ENCODE peak calls at places on chromosomes 3 and 15, in six cellular contexts. One of them, this sample, is unnamed.

GRCh38 chr3:190738756-190739155 is 123.7 kb downstream of the GMNC start:
- DNase-seq in heart left ventricle: no peak
- DNase-seq in PC-3: no peak
- DNase-seq in CD8-positive, alpha-beta T cell: no peak
- DNase-seq in stomach: no peak
- DNase-seq in OCI-LY7: no peak
- DNase-seq in this sample: no peak

GRCh38 chr3:87318609-87319008 is 42.2 kb upstream of the POU1F1 start:
- DNase-seq in heart left ventricle: no peak
- DNase-seq in PC-3: peak; percentile 79
- DNase-seq in CD8-positive, alpha-beta T cell: no peak
- DNase-seq in stomach: no peak
- DNase-seq in OCI-LY7: no peak
- DNase-seq in this sample: no peak

GRCh38 chr3:15405448-15406050 is 21.8 kb downstream of the METTL6 start:
- DNase-seq in heart left ventricle: no peak
- DNase-seq in PC-3: peak; percentile 72
- DNase-seq in CD8-positive, alpha-beta T cell: no peak
- DNase-seq in stomach: no peak
- DNase-seq in OCI-LY7: peak; percentile 82
- DNase-seq in this sample: no peak

GRCh38 chr3:71168961-71169411 is 414.5 kb downstream of the FOXP1 start:
- DNase-seq in heart left ventricle: no peak
- DNase-seq in PC-3: no peak
- DNase-seq in CD8-positive, alpha-beta T cell: no peak
- DNase-seq in stomach: no peak
- DNase-seq in OCI-LY7: no peak
- DNase-seq in this sample: no peak

GRCh38 chr3:20739814-20740213 is 553.8 kb upstream of the SGO1 start:
- DNase-seq in heart left ventricle: no peak
- DNase-seq in PC-3: no peak
- DNase-seq in CD8-positive, alpha-beta T cell: no peak
- DNase-seq in stomach: no peak
- DNase-seq in OCI-LY7: peak; percentile 1
- DNase-seq in this sample: no peak

GRCh38 chr3:44795197-44795596 is 33.6 kb downstream of the KIF15 start:
- DNase-seq in heart left ventricle: no peak
- DNase-seq in PC-3: peak; percentile 7
- DNase-seq in CD8-positive, alpha-beta T cell: no peak
- DNase-seq in stomach: no peak
- DNase-seq in OCI-LY7: no peak
- DNase-seq in this sample: no peak

GRCh38 chr3:48963591-48963990 is 26.4 kb upstream of the P4HTM start:
- DNase-seq in heart left ventricle: no peak
- DNase-seq in PC-3: no peak
- DNase-seq in CD8-positive, alpha-beta T cell: no peak
- DNase-seq in stomach: no peak
- DNase-seq in OCI-LY7: no peak
- DNase-seq in this sample: no peak

GRCh38 chr15:25812073-25812472 is 51.1 kb downstream of the ATP10A start:
- DNase-seq in heart left ventricle: no peak
- DNase-seq in PC-3: no peak
- DNase-seq in CD8-positive, alpha-beta T cell: no peak
- DNase-seq in stomach: no peak
- DNase-seq in OCI-LY7: no peak
- DNase-seq in this sample: no peak

GRCh38 chr15:60673918-60674558 is 195.1 kb upstream of the ICE2 start:
- DNase-seq in heart left ventricle: peak; percentile 21
- DNase-seq in PC-3: peak; percentile 80
- DNase-seq in CD8-positive, alpha-beta T cell: no peak
- DNase-seq in stomach: peak; percentile 43
- DNase-seq in OCI-LY7: no peak
- DNase-seq in this sample: no peak

GRCh38 chr15:55740479-55740878 is 2.5 kb downstream of the PRTG start:
- DNase-seq in heart left ventricle: no peak
- DNase-seq in PC-3: no peak
- DNase-seq in CD8-positive, alpha-beta T cell: no peak
- DNase-seq in stomach: no peak
- DNase-seq in OCI-LY7: no peak
- DNase-seq in this sample: no peak

GRCh38 chr15:55740981-55741591 is 1.9 kb downstream of the PRTG start:
- DNase-seq in heart left ventricle: no peak
- DNase-seq in PC-3: no peak
- DNase-seq in CD8-positive, alpha-beta T cell: no peak
- DNase-seq in stomach: no peak
- DNase-seq in OCI-LY7: no peak
- DNase-seq in this sample: no peak

GRCh38 chr15:55742498-55742926 is 440 bp downstream of the PRTG start:
- DNase-seq in heart left ventricle: peak; percentile 37
- DNase-seq in PC-3: no peak
- DNase-seq in CD8-positive, alpha-beta T cell: no peak
- DNase-seq in stomach: no peak
- DNase-seq in OCI-LY7: no peak
- DNase-seq in this sample: peak; percentile 17

GRCh38 chr15:55742927-55743614 is at the start of gene PRTG:
- DNase-seq in heart left ventricle: peak; percentile 79
- DNase-seq in PC-3: peak; percentile 24
- DNase-seq in CD8-positive, alpha-beta T cell: no peak
- DNase-seq in stomach: peak; percentile 65
- DNase-seq in OCI-LY7: no peak
- DNase-seq in this sample: peak; percentile 81

DNA sequence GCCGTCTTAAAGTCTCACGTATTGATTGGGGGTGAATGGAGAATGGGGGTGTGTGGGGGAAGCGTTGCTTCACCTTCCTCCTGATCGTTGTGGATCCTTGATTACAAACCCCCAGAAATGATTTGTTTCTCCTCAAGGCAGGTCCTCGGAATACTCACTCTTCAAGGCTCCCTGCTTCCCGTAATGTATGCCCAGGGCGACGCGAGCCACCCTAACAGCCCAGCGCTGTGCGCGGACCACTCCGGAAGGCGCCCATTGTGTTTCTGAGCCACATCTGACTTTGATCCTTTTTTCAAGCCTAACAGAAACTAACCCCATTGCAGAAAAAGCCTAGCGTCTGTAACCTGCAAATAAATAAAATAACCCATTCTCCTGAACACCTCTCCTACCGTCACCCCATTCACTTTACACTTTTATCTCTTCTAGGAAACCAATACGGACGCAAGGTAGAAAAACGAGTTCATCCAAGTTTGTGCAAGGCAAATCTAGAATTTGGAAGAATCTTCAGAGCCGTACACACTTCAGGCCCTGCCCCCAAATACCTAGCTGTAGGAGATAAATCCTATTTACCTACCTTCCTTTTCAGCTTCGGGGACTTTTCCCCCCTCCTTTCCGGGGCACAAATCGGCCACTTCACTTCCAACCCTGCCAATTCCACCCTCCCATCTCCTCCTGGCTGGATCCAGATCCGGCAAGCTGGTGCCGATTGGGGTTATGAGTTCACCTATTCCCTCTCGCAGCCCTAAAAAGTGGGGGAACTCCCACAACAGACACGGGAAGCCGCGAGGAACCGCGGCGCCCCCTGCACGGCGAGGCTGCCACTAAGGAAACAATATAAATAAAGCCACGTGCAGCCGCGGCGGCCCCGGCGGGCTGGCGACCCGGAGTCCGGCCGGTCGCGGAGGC is 1.1 kb downstream of the PRTG start:
- DNase-seq in heart left ventricle: peak; percentile 25
- DNase-seq in PC-3: peak; percentile 3
- DNase-seq in CD8-positive, alpha-beta T cell: no peak
- DNase-seq in stomach: no peak
- DNase-seq in OCI-LY7: no peak
- DNase-seq in this sample: no peak
- TF ChIP-seq CTCF in heart left ventricle: no peak
- TF ChIP-seq CTCF in PC-3: no peak
- TF ChIP-seq CTCF in CD8-positive, alpha-beta T cell: no peak
- TF ChIP-seq CTCF in stomach: no peak
- TF ChIP-seq CTCF in OCI-LY7: no peak
- TF ChIP-seq CTCF in this sample: no peak

GRCh38 chr15:82680200-82681102 is 29.2 kb downstream of the AP3B2 start:
- DNase-seq in heart left ventricle: no peak
- DNase-seq in PC-3: peak; percentile 78
- DNase-seq in CD8-positive, alpha-beta T cell: peak; percentile 65
- DNase-seq in stomach: peak; percentile 80
- DNase-seq in OCI-LY7: peak; percentile 65
- DNase-seq in this sample: no peak
- H3K4me3 ChIP-seq in heart left ventricle: no peak overlapping the region
- H3K4me3 ChIP-seq in PC-3: peak overlapping the region; percentile 76
- H3K4me3 ChIP-seq in CD8-positive, alpha-beta T cell: peak overlapping the region; percentile 71
- H3K4me3 ChIP-seq in stomach: peak overlapping the region; percentile 49
- H3K4me3 ChIP-seq in OCI-LY7: peak overlapping the region; percentile 50
- H3K4me3 ChIP-seq in this sample: peak overlapping the region; percentile 51

GRCh38 chr3:32883817-32884216 is 66.0 kb downstream of the TRIM71 start:
- DNase-seq in heart left ventricle: no peak
- DNase-seq in PC-3: no peak
- DNase-seq in CD8-positive, alpha-beta T cell: no peak
- DNase-seq in stomach: no peak
- DNase-seq in OCI-LY7: no peak
- DNase-seq in this sample: no peak

GRCh38 chr3:32880225-32880624 is 62.4 kb downstream of the TRIM71 start:
- DNase-seq in heart left ventricle: no peak
- DNase-seq in PC-3: no peak
- DNase-seq in CD8-positive, alpha-beta T cell: no peak
- DNase-seq in stomach: no peak
- DNase-seq in OCI-LY7: no peak
- DNase-seq in this sample: no peak

GRCh38 chr3:32881624-32882023 is 63.8 kb downstream of the TRIM71 start:
- DNase-seq in heart left ventricle: no peak
- DNase-seq in PC-3: no peak
- DNase-seq in CD8-positive, alpha-beta T cell: no peak
- DNase-seq in stomach: no peak
- DNase-seq in OCI-LY7: no peak
- DNase-seq in this sample: no peak

GRCh38 chr3:32882603-32883025 is 64.8 kb downstream of the TRIM71 start:
- DNase-seq in heart left ventricle: no peak
- DNase-seq in PC-3: no peak
- DNase-seq in CD8-positive, alpha-beta T cell: no peak
- DNase-seq in stomach: no peak
- DNase-seq in OCI-LY7: no peak
- DNase-seq in this sample: no peak

GRCh38 chr3:32882180-32882579 is 64.4 kb downstream of the TRIM71 start:
- DNase-seq in heart left ventricle: no peak
- DNase-seq in PC-3: no peak
- DNase-seq in CD8-positive, alpha-beta T cell: no peak
- DNase-seq in stomach: no peak
- DNase-seq in OCI-LY7: no peak
- DNase-seq in this sample: no peak
- H3K36me3 ChIP-seq in heart left ventricle: no peaks in the 10 kb centered on the region
- H3K36me3 ChIP-seq in PC-3: no peaks in the 10 kb centered on the region
- H3K36me3 ChIP-seq in CD8-positive, alpha-beta T cell: no peaks in the 10 kb centered on the region
- H3K36me3 ChIP-seq in stomach: no peaks in the 10 kb centered on the region
- H3K36me3 ChIP-seq in OCI-LY7: no peaks in the 10 kb centered on the region
- H3K36me3 ChIP-seq in this sample: no peaks in the 10 kb centered on the region

GRCh38 chr15:66387176-66388056 is 704 bp downstream of the MAP2K1 start:
- DNase-seq in heart left ventricle: peak; percentile 51
- DNase-seq in PC-3: peak; percentile 48
- DNase-seq in CD8-positive, alpha-beta T cell: peak; percentile 29
- DNase-seq in stomach: peak; percentile 67
- DNase-seq in OCI-LY7: peak; percentile 67
- DNase-seq in this sample: peak; percentile 59
- TF ChIP-seq CTCF in heart left ventricle: peak; percentile 5
- TF ChIP-seq CTCF in PC-3: peak; percentile 56
- TF ChIP-seq CTCF in CD8-positive, alpha-beta T cell: no peak
- TF ChIP-seq CTCF in stomach: no peak
- TF ChIP-seq CTCF in OCI-LY7: peak; percentile 78
- TF ChIP-seq CTCF in this sample: peak; percentile 50

GRCh38 chr3:14652-15051 is 181.9 kb upstream of the CHL1 start:
- DNase-seq in heart left ventricle: no peak
- DNase-seq in PC-3: peak; percentile 40
- DNase-seq in CD8-positive, alpha-beta T cell: no peak
- DNase-seq in stomach: no peak
- DNase-seq in OCI-LY7: no peak
- DNase-seq in this sample: no peak

GRCh38 chr3:16366-16765 is 180.2 kb upstream of the CHL1 start:
- DNase-seq in heart left ventricle: no peak
- DNase-seq in PC-3: no peak
- DNase-seq in CD8-positive, alpha-beta T cell: no peak
- DNase-seq in stomach: no peak
- DNase-seq in OCI-LY7: no peak
- DNase-seq in this sample: no peak

DNA sequence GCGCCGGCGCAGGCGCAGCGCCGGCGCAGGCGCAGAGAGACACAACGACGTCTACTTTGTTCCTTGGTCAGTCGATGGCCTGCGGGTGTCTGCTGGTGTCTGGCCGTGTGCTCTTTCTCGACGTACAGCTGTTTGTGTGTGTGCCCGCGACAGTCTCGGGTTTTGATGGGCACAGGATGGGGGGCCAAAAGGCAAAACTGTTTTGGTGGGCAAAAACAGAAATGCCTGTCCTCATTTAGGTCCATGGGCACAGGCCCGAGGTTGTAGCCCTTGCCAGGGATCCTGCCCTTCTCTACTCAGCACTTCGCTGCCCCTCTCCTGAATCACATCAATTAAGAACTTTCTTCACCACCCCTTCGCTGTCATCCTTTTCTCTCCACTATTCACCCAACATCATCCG is 184.8 kb upstream of the CHL1 start:
- DNase-seq in heart left ventricle: no peak
- DNase-seq in PC-3: no peak
- DNase-seq in CD8-positive, alpha-beta T cell: no peak
- DNase-seq in stomach: no peak
- DNase-seq in OCI-LY7: no peak
- DNase-seq in this sample: peak; percentile 14
- H3K4me3 ChIP-seq in heart left ventricle: no peak overlapping the region
- H3K4me3 ChIP-seq in PC-3: no peak overlapping the region
- H3K4me3 ChIP-seq in CD8-positive, alpha-beta T cell: no peak overlapping the region
- H3K4me3 ChIP-seq in stomach: no peak overlapping the region
- H3K4me3 ChIP-seq in OCI-LY7: no peak overlapping the region
- H3K4me3 ChIP-seq in this sample: peak overlapping the region; percentile 32